ENCODE peak calls at places on chromosomes 3 and 15, in five cellular contexts. T, U, K, A and I are unnamed samples.

GRCh38 chr3:124833710-124834332 is 53.3 kb downstream of the ITGB5 start:
- DNase-seq in T (no peak), U (no peak), K (no peak), A (no peak), I (no peak)

GRCh38 chr3:58837863-58838255 is 171.3 kb upstream of the FAM3D start:
- DNase-seq in T (no peak), U (no peak), K (no peak), A (no peak), I (no peak)

GRCh38 chr3:69710153-69710977 is 28.9 kb upstream of the MITF start:
- DNase-seq in T (no peak), U (no peak), K (no peak), A (no peak), I (no peak)

GRCh38 chr15:79853492-79854328 is 43.1 kb downstream of the MTHFS start:
- DNase-seq in T (peak; percentile 43), U (peak; percentile 71), K (peak; percentile 61), A (peak; percentile 79), I (peak; percentile 65)

GRCh38 chr15:48424076-48424475 is 92.8 kb downstream of the DUT start:
- DNase-seq in T (no peak), U (no peak), K (no peak), A (no peak), I (no peak)

GRCh38 chr3:151987893-151988292 is 114.5 kb downstream of the SUCNR1 start:
- DNase-seq in T (no peak), U (no peak), K (no peak), A (no peak), I (no peak)

GRCh38 chr3:124599779-124600693 is 130.2 kb upstream of the UMPS start:
- DNase-seq in T (peak; percentile 37), U (no peak), K (peak; percentile 31), A (no peak), I (no peak)

GRCh38 chr3:10289785-10290355 is 2.9 kb downstream of the GHRL start:
- DNase-seq in T (no peak), U (no peak), K (no peak), A (no peak), I (no peak)

GRCh38 chr3:109683746-109684145 is 346.4 kb upstream of the DPPA4 start:
- DNase-seq in T (no peak), U (no peak), K (no peak), A (no peak), I (no peak)

GRCh38 chr15:63041982-63042878 is at the start of gene TPM1:
- DNase-seq in T (peak; percentile 91), U (peak; percentile 70), K (peak; percentile 63), A (peak; percentile 77), I (peak; percentile 97)

GRCh38 chr3:59237121-59237520 is 187.3 kb upstream of the CFAP20DC start:
- DNase-seq in T (no peak), U (no peak), K (no peak), A (no peak), I (no peak)

GRCh38 chr15:58348095-58348812 is 83.5 kb upstream of the LIPC start:
- DNase-seq in T (no peak), U (no peak), K (no peak), A (no peak), I (no peak)

GRCh38 chr3:197298858-197299854 is 744 bp upstream of the DLG1 start:
- DNase-seq in T (peak; percentile 26), U (peak; percentile 67), K (peak; percentile 41), A (peak; percentile 61), I (peak; percentile 68)

GRCh38 chr3:189058071-189058470 is 113.7 kb upstream of the TPRG1 start:
- DNase-seq in T (no peak), U (no peak), K (no peak), A (no peak), I (no peak)

GRCh38 chr15:97893988-97894387 is 66.5 kb upstream of the ARRDC4 start:
- DNase-seq in T (no peak), U (no peak), K (no peak), A (no peak), I (no peak)

GRCh38 chr3:136381051-136381450 is 130.9 kb downstream of the PCCB start:
- DNase-seq in T (no peak), U (no peak), K (no peak), A (no peak), I (no peak)

GRCh38 chr3:18732474-18732873 is 307.3 kb upstream of the SATB1 start:
- DNase-seq in T (no peak), U (no peak), K (no peak), A (no peak), I (no peak)

GRCh38 chr3:128068156-128068620 is 16.0 kb downstream of the SEC61A1 start:
- DNase-seq in T (no peak), U (no peak), K (no peak), A (no peak), I (no peak)

GRCh38 chr3:63135362-63135761 is 142.7 kb upstream of the SYNPR start:
- DNase-seq in T (no peak), U (no peak), K (no peak), A (no peak), I (no peak)

GRCh38 chr15:33278816-33279612 is 31.8 kb upstream of the RYR3 start:
- DNase-seq in T (no peak), U (peak; percentile 30), K (no peak), A (no peak), I (no peak)

GRCh38 chr3:133038089-133038730 is at the start of gene TMEM108:
- DNase-seq in T (peak; percentile 79), U (peak; percentile 86), K (peak; percentile 65), A (peak; percentile 94), I (peak; percentile 88)

GRCh38 chr3:123068227-123069020 is 1.6 kb downstream of the PDIA5 start:
- DNase-seq in T (no peak), U (no peak), K (peak; percentile 40), A (peak; percentile 73), I (no peak)

GRCh38 chr3:100875239-100875638 is 118.0 kb downstream of the ABI3BP start:
- DNase-seq in T (peak; percentile 38), U (peak; percentile 93), K (peak; percentile 47), A (peak; percentile 49), I (no peak)

GRCh38 chr3:32316319-32316718 is 75.3 kb upstream of the CMTM7 start:
- DNase-seq in T (no peak), U (no peak), K (no peak), A (no peak), I (no peak)

GRCh38 chr3:62159693-62160092 is 213.7 kb downstream of the FEZF2 start:
- DNase-seq in T (peak; percentile 82), U (peak; percentile 11), K (peak; percentile 32), A (peak; percentile 88), I (peak; percentile 87)

GRCh38 chr3:126124148-126124868 is 40.4 kb upstream of the SLC41A3 start:
- DNase-seq in T (no peak), U (no peak), K (no peak), A (no peak), I (peak; percentile 42)

GRCh38 chr3:197520311-197521276 is 35.2 kb downstream of the BDH1 start:
- DNase-seq in T (no peak), U (no peak), K (no peak), A (no peak), I (no peak)

GRCh38 chr3:24521306-24522154 is 26.9 kb upstream of the THRB start:
- DNase-seq in T (peak; percentile 62), U (peak; percentile 76), K (peak; percentile 36), A (peak; percentile 52), I (peak; percentile 80)

GRCh38 chr15:66703540-66703941 is 1.5 kb downstream of the SMAD6 start:
- DNase-seq in T (peak; percentile 37), U (peak; percentile 53), K (peak; percentile 23), A (peak; percentile 40), I (no peak)

GRCh38 chr3:75001330-75001729 is 386.9 kb upstream of the CNTN3 start:
- DNase-seq in T (no peak), U (no peak), K (no peak), A (no peak), I (no peak)

GRCh38 chr3:69080233-69080644 is at the start of gene UBA3:
- DNase-seq in T (peak; percentile 93), U (peak; percentile 93), K (peak; percentile 90), A (peak; percentile 96), I (peak; percentile 94)

GRCh38 chr3:4471907-4472306 is 4.8 kb upstream of the SUMF1 start:
- DNase-seq in T (no peak), U (peak; percentile 77), K (no peak), A (no peak), I (no peak)

GRCh38 chr3:70108072-70108471 is 108.5 kb downstream of the SAMMSON start:
- DNase-seq in T (no peak), U (peak; percentile 20), K (no peak), A (peak; percentile 66), I (no peak)

GRCh38 chr15:76947454-76947853 is 15.9 kb downstream of the RCN2 start:
- DNase-seq in T (no peak), U (no peak), K (no peak), A (no peak), I (no peak)

GRCh38 chr15:90882781-90883525 is 1.4 kb upstream of the FES start:
- DNase-seq in T (no peak), U (no peak), K (no peak), A (no peak), I (no peak)

GRCh38 chr3:179260949-179261765 is 10.2 kb upstream of the KCNMB3 start:
- DNase-seq in T (peak; percentile 76), U (peak; percentile 81), K (peak; percentile 50), A (peak; percentile 74), I (peak; percentile 82)
- TF ChIP-seq POLR2A in T (peak; percentile 63), U (peak; percentile 47), K (no peak), A (no peak), I (no peak)

DNA sequence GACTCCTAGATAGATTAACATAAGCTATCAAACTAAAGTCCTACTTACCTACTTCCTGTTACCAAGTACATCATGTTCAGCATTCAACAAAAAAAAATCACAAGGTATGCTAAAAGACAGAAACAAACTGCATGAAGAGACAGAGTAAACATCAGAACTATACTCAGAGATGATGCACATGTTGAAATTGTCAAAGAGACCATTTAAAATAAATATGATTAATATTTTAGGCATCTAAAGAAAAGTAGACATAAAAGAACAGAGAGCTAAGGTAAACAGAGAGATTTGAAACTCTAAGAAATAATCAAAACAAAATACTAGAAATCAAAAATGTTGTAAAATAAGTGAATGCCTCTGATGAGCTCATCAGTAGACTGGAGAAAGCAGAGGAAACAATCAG is 224.8 kb upstream of the STAC start:
- DNase-seq in T (no peak), U (no peak), K (no peak), A (no peak), I (no peak)
- H3K27ac ChIP-seq in T (no peak overlapping the region), U (no peak overlapping the region), K (no peak overlapping the region), A (no peak overlapping the region), I (no peak overlapping the region)

GRCh38 chr3:12252859-12253258 is 36.0 kb upstream of the PPARG start:
- DNase-seq in T (no peak), U (no peak), K (no peak), A (no peak), I (no peak)
- H3K4me3 ChIP-seq in T (no peak overlapping the region), U (no peak overlapping the region), K (no peak overlapping the region), A (no peak overlapping the region), I (no peak overlapping the region)

GRCh38 chr3:65896321-65896720 is 142.4 kb downstream of the MAGI1 start:
- DNase-seq in T (no peak), U (no peak), K (no peak), A (no peak), I (no peak)
- TF ChIP-seq POLR2A in T (no peak), U (no peak), K (no peak), A (no peak), I (no peak)